ENCODE peak calls at places on chromosomes 13 and 19, in ten cellular contexts. L, G, E, A, Q, O, W, H, U and Y are unnamed samples.
A peak's percentile ranks its signal among the peaks of the same experiment; 100 is the strongest.

GRCh38 chr13:107452833-107453232 is 762.5 kb downstream of the LIG4 start:
- DNase-seq in W (no peak), E (no peak), O (no peak), U (no peak), Q (no peak), H (no peak), G (no peak), A (no peak), L (no peak), Y (no peak)

GRCh38 chr13:20191311-20191901 is 1.3 kb downstream of the GJB2 start:
- DNase-seq in G (no peak), W (no peak), E (no peak), A (no peak), U (no peak), Q (peak; percentile 39), L (no peak), H (no peak), O (peak; percentile 30), Y (no peak)

GRCh38 chr19:1811472-1811894 is 593 bp downstream of the ATP8B3 start:
- DNase-seq in U (peak; percentile 8), E (peak; percentile 85), Q (peak; percentile 78), O (peak; percentile 87), A (peak; percentile 41), H (no peak), L (peak; percentile 76), G (peak; percentile 28), W (peak; percentile 78), Y (peak; percentile 95)

GRCh38 chr19:18863843-18864362 is 32.1 kb downstream of the CERS1 start:
- DNase-seq in W (no peak), H (no peak), Q (peak; percentile 52), O (no peak), G (no peak), L (no peak), A (no peak), U (no peak), E (no peak), Y (no peak)

GRCh38 chr19:1343026-1343425 is 40.7 kb upstream of the NDUFS7 start:
- DNase-seq in E (no peak), H (no peak), G (no peak), Q (no peak), L (no peak), U (no peak), A (no peak), W (no peak), O (no peak), Y (no peak)

GRCh38 chr19:38389101-38389925 is 816 bp downstream of the SPRED3 start:
- DNase-seq in U (peak; percentile 38), O (no peak), A (peak; percentile 16), G (no peak), E (no peak), Q (no peak), W (peak; percentile 81), H (no peak), L (peak; percentile 55), Y (peak; percentile 99)

GRCh38 chr13:20528451-20528850 is 2.8 kb upstream of the CRYL1 start:
- DNase-seq in Q (no peak), E (no peak), H (no peak), A (no peak), W (no peak), L (no peak), O (no peak), G (no peak), U (no peak), Y (no peak)

GRCh38 chr13:33785384-33785783 is 32.6 kb upstream of the RFC3 start:
- DNase-seq in Q (peak; percentile 23), W (no peak), U (no peak), L (no peak), O (no peak), H (no peak), G (no peak), A (no peak), E (no peak), Y (no peak)

GRCh38 chr13:99383511-99383921 is 76.3 kb upstream of the GPR183 start:
- DNase-seq in W (no peak), E (no peak), G (no peak), A (no peak), Q (no peak), O (no peak), U (no peak), H (no peak), L (no peak), Y (no peak)

GRCh38 chr19:29573486-29573885 is 32.6 kb upstream of the POP4 start:
- DNase-seq in L (no peak), E (no peak), O (no peak), G (no peak), W (no peak), Q (no peak), H (no peak), U (no peak), A (no peak), Y (no peak)

GRCh38 chr13:50365683-50366391 is 350.6 kb downstream of the KCNRG start:
- DNase-seq in O (peak; percentile 53), L (no peak), H (no peak), G (no peak), E (peak; percentile 53), Q (peak; percentile 52), U (no peak), W (no peak), A (peak; percentile 77), Y (no peak)

GRCh38 chr13:23696610-23697009 is 126.4 kb downstream of the TNFRSF19 start:
- DNase-seq in L (no peak), W (no peak), E (no peak), U (no peak), O (no peak), G (no peak), A (peak; percentile 23), Q (no peak), H (no peak), Y (no peak)

GRCh38 chr19:49916839-49917733 is 11.9 kb upstream of the ATF5 start:
- DNase-seq in O (no peak), Q (no peak), U (no peak), W (no peak), L (no peak), E (no peak), H (no peak), G (no peak), A (no peak), Y (no peak)

GRCh38 chr13:24865158-24865557 is 101.2 kb downstream of the RNF17 start:
- DNase-seq in U (no peak), H (no peak), Q (no peak), O (no peak), G (no peak), L (no peak), A (no peak), E (no peak), W (no peak), Y (no peak)

GRCh38 chr13:33285420-33286124 is at the start of gene STARD13:
- DNase-seq in Q (peak; percentile 93), W (peak; percentile 69), L (peak; percentile 95), G (no peak), E (peak; percentile 95), O (peak; percentile 90), H (peak; percentile 81), A (peak; percentile 98), U (peak; percentile 95), Y (peak; percentile 53)

GRCh38 chr13:40456397-40456958 is 210.0 kb downstream of the FOXO1 start:
- DNase-seq in G (no peak), A (no peak), E (no peak), O (peak; percentile 34), Q (peak; percentile 76), U (no peak), H (no peak), L (no peak), W (no peak), Y (no peak)

GRCh38 chr13:57858376-57858775 is 226.8 kb downstream of the PCDH17 start:
- DNase-seq in G (no peak), A (no peak), W (no peak), E (no peak), O (no peak), U (no peak), Q (no peak), L (no peak), H (no peak), Y (no peak)

GRCh38 chr13:96809366-96810096 is 184.7 kb downstream of the OXGR1 start:
- DNase-seq in A (no peak), E (no peak), O (no peak), U (no peak), G (no peak), H (no peak), W (no peak), Q (no peak), L (peak; percentile 39), Y (no peak)

GRCh38 chr19:18340237-18340989 is at the start of gene PGPEP1:
- DNase-seq in W (peak; percentile 83), O (peak; percentile 73), L (peak; percentile 80), G (peak; percentile 47), H (peak; percentile 45), A (no peak), E (peak; percentile 73), U (no peak), Q (peak; percentile 81), Y (peak; percentile 80)

GRCh38 chr13:28489536-28489935 is 5.4 kb downstream of the FLT1 start:
- DNase-seq in L (no peak), O (no peak), A (no peak), Q (no peak), U (no peak), H (no peak), E (no peak), G (no peak), W (no peak), Y (no peak)

GRCh38 chr13:105063676-105064075 is 1471.8 kb downstream of the EFNB2 start:
- DNase-seq in E (no peak), W (no peak), O (no peak), H (no peak), U (no peak), L (no peak), A (no peak), Q (no peak), G (no peak), Y (no peak)